ENCODE peak calls at places on chromosomes 16 and 17, in four cellular contexts. B is mesenchymal stem cell, L is AG08395, E is ACHN. A is an unnamed sample.

GRCh38 chr16:1708768-1709180 is 2.8 kb downstream of the MAPK8IP3 start:
- DNase-seq in L (no peak), E (no peak), B (no peak), A (peak)

GRCh38 chr16:31177136-31177535 is 2.8 kb upstream of the FUS start:
- DNase-seq in L (no peak), E (peak), B (peak), A (no peak)

GRCh38 chr17:13888043-13888442 is 181.3 kb upstream of the COX10 start:
- DNase-seq in E (no peak), B (peak), L (peak), A (peak)

GRCh38 chr17:5555254-5555653 is 29.1 kb downstream of the NLRP1 start:
- DNase-seq in L (peak), B (peak), E (no peak), A (no peak)

GRCh38 chr17:79029327-79030009 is 5.5 kb downstream of the C1QTNF1 start:
- DNase-seq in E (no peak), L (no peak), B (no peak), A (no peak)

GRCh38 chr17:60322056-60322387 is 69.9 kb downstream of the USP32 start:
- DNase-seq in L (no peak), E (no peak), B (no peak), A (no peak)

GRCh38 chr16:19911204-19911603 is 26.6 kb upstream of the GPRC5B start:
- DNase-seq in L (no peak), E (no peak), B (no peak), A (no peak)

GRCh38 chr17:73349138-73349537 is 37.3 kb upstream of the CDC42EP4 start:
- DNase-seq in E (no peak), B (no peak), L (no peak), A (peak)

GRCh38 chr17:72518810-72519597 is 398.2 kb downstream of the SOX9 start:
- DNase-seq in L (no peak), E (no peak), B (no peak), A (peak)

GRCh38 chr16:50670476-50670875 is 10.6 kb downstream of the SNX20 start:
- DNase-seq in E (no peak), B (no peak), L (no peak), A (no peak)

GRCh38 chr17:31754239-31754945 is 104.7 kb downstream of the COPRS start:
- DNase-seq in B (peak), L (peak), E (no peak), A (peak)

GRCh38 chr17:77281024-77281903 is 140.5 kb downstream of the SEC14L1 start:
- DNase-seq in L (peak), B (peak), E (peak), A (peak)

GRCh38 chr16:81035975-81036750 is 521 bp downstream of the ATMIN start:
- DNase-seq in E (peak), B (peak), L (peak), A (peak)

GRCh38 chr16:88705076-88705684 is 1.0 kb downstream of the RNF166 start:
- DNase-seq in B (peak), E (no peak), L (peak), A (no peak)

GRCh38 chr16:29809850-29810698 is 1.9 kb upstream of the PRRT2 start:
- DNase-seq in L (no peak), E (no peak), B (peak), A (no peak)

GRCh38 chr17:75846701-75847594 is 2.7 kb upstream of the UNC13D start:
- DNase-seq in L (no peak), B (no peak), E (no peak), A (no peak)

GRCh38 chr16:15854906-15855703 is 1.7 kb downstream of the MYH11 start:
- DNase-seq in E (no peak), L (no peak), B (no peak), A (no peak)

GRCh38 chr16:86227041-86227440 is 283.3 kb upstream of the FOXF1 start:
- DNase-seq in L (no peak), E (no peak), B (no peak), A (no peak)

A was measured in hepatocyte.